ENCODE peak calls at places on chromosome 3, in eight cellular contexts. U is T-helper 1 cell; F is LoVo; G is glomerular endothelial cell; K is M059J; J is stimulated activated CD4-positive, alpha-beta T cell treated with anti-CD3 and anti-CD28 coated beads, TNF-alpha, amount 100 ng/mL, for 1 hour; L is activated CD4-positive, alpha-beta T cell treated with anti-CD3 and anti-CD28 coated beads for 4 hours; S is T-helper 9 cell. B is an unnamed sample.
A peak's percentile ranks its signal among the peaks of the same experiment; 100 is the strongest.

GRCh38 chr3:186380622-186381380 is 18.8 kb upstream of the DGKG start:
- DNase-seq in G (no peak), J (no peak), U (no peak), S (no peak), F (no peak), L (no peak), K (peak; percentile 50), B (no peak)

GRCh38 chr3:10366681-10367101 is 45.8 kb upstream of the SEC13 start:
- DNase-seq in L (peak; percentile 20), K (peak; percentile 95), J (no peak), G (no peak), F (peak; percentile 25), U (no peak), S (no peak), B (no peak)

GRCh38 chr3:120560304-120561250 is 35.6 kb upstream of the NDUFB4 start:
- DNase-seq in K (peak; percentile 57), G (peak; percentile 2), L (no peak), F (no peak), J (no peak), U (no peak), S (no peak), B (no peak)

GRCh38 chr3:146067048-146067447 is 93.9 kb downstream of the PLOD2 start:
- DNase-seq in K (peak; percentile 89), U (no peak), G (no peak), F (no peak), L (no peak), S (no peak), J (no peak), B (no peak)

GRCh38 chr3:152556731-152557254 is 278.1 kb upstream of the P2RY1 start:
- DNase-seq in G (peak; percentile 29), L (no peak), S (no peak), U (no peak), K (peak; percentile 64), J (no peak), F (no peak), B (no peak)

GRCh38 chr3:142601713-142602112 is 5.5 kb downstream of the PLS1 start:
- DNase-seq in G (no peak), S (no peak), U (no peak), K (no peak), F (no peak), L (no peak), J (no peak), B (no peak)

GRCh38 chr3:182673336-182673735 is 120.0 kb upstream of the ATP11B start:
- DNase-seq in L (no peak), G (no peak), K (no peak), S (no peak), F (no peak), J (no peak), U (no peak), B (no peak)

GRCh38 chr3:195578565-195578964 is 5.2 kb downstream of the APOD start:
- DNase-seq in K (no peak), L (no peak), S (no peak), G (no peak), F (no peak), U (no peak), J (no peak), B (no peak)

GRCh38 chr3:103513003-103513402 is 1078.2 kb downstream of the ZPLD1 start:
- DNase-seq in U (no peak), S (no peak), K (no peak), F (no peak), G (no peak), J (no peak), L (no peak), B (no peak)

GRCh38 chr3:17141699-17142098 is 256.9 kb downstream of the PLCL2 start:
- DNase-seq in K (no peak), S (no peak), F (no peak), G (no peak), J (no peak), L (no peak), U (no peak), B (no peak)

GRCh38 chr3:5332270-5332956 is 144.9 kb downstream of the EDEM1 start:
- DNase-seq in U (no peak), S (no peak), G (no peak), J (no peak), K (no peak), F (no peak), L (no peak), B (no peak)

GRCh38 chr3:143601738-143602480 is 246.4 kb downstream of the SLC9A9 start:
- DNase-seq in U (no peak), K (peak; percentile 43), G (no peak), L (no peak), F (no peak), J (no peak), S (no peak), B (no peak)

GRCh38 chr3:122893282-122893681 is 98.4 kb downstream of the SLC49A4 start:
- DNase-seq in L (no peak), S (no peak), U (no peak), J (no peak), F (peak; percentile 62), G (no peak), K (peak; percentile 59), B (no peak)

GRCh38 chr3:197023241-197023997 is 6.2 kb downstream of the MELTF start:
- DNase-seq in F (no peak), S (no peak), G (no peak), U (no peak), J (no peak), K (no peak), L (no peak), B (no peak)

GRCh38 chr3:158718490-158719170 is 13.6 kb downstream of the RARRES1 start:
- DNase-seq in S (no peak), J (no peak), L (no peak), K (peak; percentile 100), G (no peak), U (no peak), F (peak; percentile 89), B (peak; percentile 53)

GRCh38 chr3:101495552-101495951 is 17.5 kb downstream of the SENP7 start:
- DNase-seq in K (no peak), J (no peak), L (no peak), G (no peak), F (no peak), S (no peak), U (no peak), B (no peak)

GRCh38 chr3:14391033-14391432 is 11.4 kb upstream of the SLC6A6 start:
- DNase-seq in S (no peak), G (no peak), K (peak; percentile 47), L (no peak), F (no peak), U (no peak), J (no peak), B (no peak)

GRCh38 chr3:98902341-98902740 is 846 bp upstream of the DCBLD2 start:
- DNase-seq in J (no peak), L (no peak), F (no peak), G (no peak), S (no peak), K (no peak), U (no peak), B (no peak)

GRCh38 chr3:45178131-45179023 is 32.2 kb upstream of the CDCP1 start:
- DNase-seq in S (no peak), F (no peak), K (peak; percentile 97), G (no peak), J (no peak), U (no peak), L (no peak), B (no peak)